ENCODE peak calls at places on chromosomes 13 and 19, in nine cellular contexts. N, X, C, F, T, K, U, Q and Z are unnamed samples.

GRCh38 chr13:27168870-27169525 is 2.6 kb downstream of the USP12 start:
- DNase-seq in T (no peak), C (no peak), F (peak), Q (no peak), N (no peak), K (no peak), U (no peak), X (no peak), Z (peak)

GRCh38 chr19:16888629-16889371 is at the start of gene F2RL3:
- DNase-seq in U (no peak), N (no peak), T (no peak), Q (no peak), K (no peak), F (peak), C (no peak), X (no peak), Z (no peak)

GRCh38 chr13:106649495-106649894 is 81.6 kb upstream of the ARGLU1 start:
- DNase-seq in X (no peak), U (peak), K (no peak), F (peak), C (no peak), T (no peak), Q (no peak), N (no peak), Z (peak)

GRCh38 chr19:30224689-30225606 is 147.2 kb upstream of the ZNF536 start:
- DNase-seq in F (peak), U (no peak), K (peak), C (no peak), T (no peak), Q (no peak), X (peak), N (no peak), Z (no peak)

GRCh38 chr19:1715540-1715939 is 37.8 kb upstream of the ONECUT3 start:
- DNase-seq in K (no peak), N (no peak), U (no peak), X (no peak), T (no peak), F (no peak), Q (no peak), C (no peak), Z (no peak)

GRCh38 chr19:50794074-50794777 is 4.0 kb downstream of the ACP4 start:
- DNase-seq in C (no peak), N (no peak), X (peak), T (no peak), U (peak), Q (peak), F (no peak), K (no peak), Z (no peak)

GRCh38 chr19:23118400-23118799 is 1.6 kb downstream of the ZNF730 start:
- DNase-seq in K (no peak), T (no peak), Q (no peak), U (no peak), X (no peak), F (no peak), N (no peak), C (no peak), Z (no peak)

GRCh38 chr13:79448413-79448812 is 32.5 kb upstream of the NDFIP2 start:
- DNase-seq in N (no peak), U (no peak), X (no peak), C (no peak), K (no peak), T (no peak), Q (no peak), F (no peak), Z (peak)

GRCh38 chr19:15161028-15161984 is 39.5 kb downstream of the NOTCH3 start:
- DNase-seq in N (no peak), C (no peak), Q (no peak), T (no peak), F (peak), K (no peak), U (peak), X (peak), Z (no peak)

GRCh38 chr19:42297034-42297433 is 4.9 kb upstream of the PRR19 start:
- DNase-seq in T (no peak), X (no peak), K (no peak), F (no peak), C (no peak), Q (no peak), N (no peak), U (no peak), Z (no peak)

GRCh38 chr19:8498295-8498694 is 4.1 kb downstream of the PRAM1 start:
- DNase-seq in X (no peak), T (no peak), Q (no peak), U (no peak), F (no peak), K (no peak), N (no peak), C (no peak), Z (no peak)

GRCh38 chr19:43872547-43873336 is 45.6 kb downstream of the ZNF283 start:
- DNase-seq in F (peak), U (peak), X (no peak), N (no peak), C (no peak), T (no peak), Q (no peak), K (no peak), Z (peak)

GRCh38 chr13:95335667-95336066 is 34.4 kb upstream of the ABCC4 start:
- DNase-seq in U (no peak), X (no peak), Q (no peak), T (no peak), C (no peak), N (no peak), F (no peak), K (no peak), Z (no peak)